ENCODE peak calls at places on chromosomes 5 and 9, in eight cellular contexts. N is pancreas; V is aorta; X is hepatocyte; E is breast epithelium; M is CD8-positive, alpha-beta memory T cell; S is K562; G is uterus. I is an unnamed sample.

GRCh38 chr9:78918976-78919375 is 622.1 kb downstream of the PSAT1 start:
- DNase-seq in N (no peak), V (no peak), X (no peak), E (no peak), M (no peak), S (no peak), G (no peak), I (no peak)

GRCh38 chr9:14926941-14927624 is 16.9 kb upstream of the FREM1 start:
- DNase-seq in N (no peak), V (no peak), X (no peak), E (no peak), M (no peak), S (no peak), G (no peak), I (no peak)

GRCh38 chr9:131709741-131710499 is 30.0 kb downstream of the RAPGEF1 start:
- DNase-seq in N (no peak), V (no peak), X (no peak), E (no peak), M (peak), S (no peak), G (no peak), I (no peak)

GRCh38 chr5:15718411-15719178 is 218.6 kb downstream of the FBXL7 start:
- DNase-seq in N (no peak), V (no peak), X (no peak), E (no peak), M (no peak), S (no peak), G (no peak), I (no peak)

GRCh38 chr9:128523199-128523925 is 18.8 kb downstream of the GLE1 start:
- DNase-seq in N (no peak), V (no peak), X (peak), E (no peak), M (no peak), S (no peak), G (peak), I (no peak)

GRCh38 chr5:116071211-116071610 is 13.6 kb upstream of the COMMD10 start:
- DNase-seq in N (no peak), V (no peak), X (no peak), E (no peak), M (no peak), S (no peak), G (no peak), I (no peak)

GRCh38 chr9:10268500-10269485 is 344.0 kb downstream of the PTPRD start:
- DNase-seq in N (no peak), V (no peak), X (peak), E (no peak), M (no peak), S (no peak), G (no peak), I (no peak)

GRCh38 chr5:179902763-179903158 is 4.9 kb downstream of the TBC1D9B start:
- DNase-seq in N (no peak), V (no peak), X (no peak), E (no peak), M (no peak), S (no peak), G (no peak), I (no peak)

GRCh38 chr9:116369706-116370105 is 216.1 kb downstream of the PAPPA start:
- DNase-seq in N (no peak), V (no peak), X (no peak), E (no peak), M (no peak), S (no peak), G (no peak), I (no peak)

GRCh38 chr9:130426883-130427282 is 17.9 kb upstream of the ASS1 start:
- DNase-seq in N (no peak), V (peak), X (no peak), E (no peak), M (no peak), S (no peak), G (no peak), I (no peak)

GRCh38 chr5:151082274-151082902 is 1.6 kb upstream of the TNIP1 start:
- DNase-seq in N (no peak), V (no peak), X (peak), E (no peak), M (no peak), S (peak), G (no peak), I (no peak)

DNA sequence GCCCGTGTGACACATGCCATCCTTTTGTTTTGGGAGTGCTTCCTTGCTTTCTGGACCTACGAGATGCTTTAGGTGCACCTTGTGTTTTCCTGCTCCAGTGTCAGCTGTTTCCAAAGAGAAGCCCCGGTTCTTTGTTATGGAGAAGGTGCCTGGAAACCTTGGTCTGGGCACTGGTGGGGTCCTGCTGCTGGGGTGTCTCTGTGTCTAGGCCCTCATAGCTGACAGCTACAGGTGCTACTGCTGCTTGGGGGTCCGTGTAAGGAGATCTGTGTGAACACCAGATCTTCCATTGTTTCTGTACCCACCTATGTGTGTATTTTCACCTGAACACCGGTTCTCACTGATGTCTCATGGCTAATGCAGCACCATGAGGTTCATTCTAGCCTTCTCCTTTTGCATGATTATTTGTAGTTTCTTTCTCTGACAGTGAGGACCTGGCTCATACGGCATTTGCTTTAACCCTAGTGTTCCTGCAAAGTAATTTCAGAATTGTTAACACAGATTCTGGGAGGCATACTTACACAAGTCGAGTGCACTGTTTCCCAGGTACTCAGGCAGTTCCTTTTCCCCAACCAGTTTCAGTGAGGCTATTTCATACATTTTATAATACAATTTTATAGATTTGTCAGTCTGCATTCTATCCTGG is 13.2 kb upstream of the FAM120AOS start:
- DNase-seq in N (no peak), V (no peak), X (no peak), E (no peak), M (no peak), S (no peak), G (no peak), I (no peak)
- H3K27ac ChIP-seq in N (peak), V (no peak), X (peak), E (no peak), M (no peak), S (peak), G (no peak), I (peak)

GRCh38 chr5:127358274-127358673 is 67.7 kb downstream of the MEGF10 start:
- DNase-seq in N (no peak), V (no peak), X (no peak), E (no peak), M (no peak), S (no peak), G (no peak), I (no peak)
- H3K4me3 ChIP-seq in N (no peak), V (no peak), X (no peak), E (no peak), M (no peak), S (no peak), G (no peak), I (no peak)

DNA sequence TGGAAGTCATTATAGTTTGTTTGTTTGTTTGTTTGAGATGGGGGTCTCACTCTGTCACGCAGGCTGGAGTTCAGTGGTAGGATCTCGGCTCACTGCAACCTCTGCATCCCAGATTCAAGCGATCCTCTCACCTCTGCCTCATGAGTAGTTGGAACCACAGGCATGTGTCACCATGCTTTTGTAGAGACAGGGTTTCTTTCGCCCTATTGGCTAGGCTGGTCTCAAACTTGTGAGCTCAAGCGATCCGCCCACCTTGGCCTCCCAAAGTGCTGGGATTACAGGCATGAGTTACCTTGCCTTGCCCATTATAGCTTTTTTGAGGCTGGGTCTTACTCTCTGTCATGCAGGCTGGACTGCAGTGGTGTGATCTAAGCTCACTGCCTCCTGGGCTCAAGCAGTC is 28.8 kb downstream of the NSD1 start:
- DNase-seq in N (no peak), V (no peak), X (no peak), E (no peak), M (no peak), S (no peak), G (no peak), I (no peak)
- H3K27ac ChIP-seq in N (no peak), V (no peak), X (no peak), E (no peak), M (no peak), S (no peak), G (no peak), I (no peak)

GRCh38 chr9:91192785-91193657 is 168.7 kb downstream of the AUH start:
- DNase-seq in N (peak), V (peak), X (peak), E (peak), M (no peak), S (peak), G (peak), I (peak)

GRCh38 chr9:91190062-91190461 is 171.7 kb downstream of the AUH start:
- DNase-seq in N (no peak), V (no peak), X (no peak), E (no peak), M (no peak), S (no peak), G (no peak), I (no peak)

GRCh38 chr9:91191443-91192378 is 170.0 kb downstream of the AUH start:
- DNase-seq in N (no peak), V (no peak), X (no peak), E (peak), M (no peak), S (no peak), G (no peak), I (no peak)

GRCh38 chr9:91193658-91194391 is 167.9 kb downstream of the AUH start:
- DNase-seq in N (peak), V (peak), X (peak), E (no peak), M (peak), S (peak), G (peak), I (peak)

GRCh38 chr9:91192379-91192775 is 169.3 kb downstream of the AUH start:
- DNase-seq in N (no peak), V (peak), X (no peak), E (no peak), M (no peak), S (no peak), G (peak), I (no peak)
- H3K4me3 ChIP-seq in N (no peak), V (no peak), X (no peak), E (no peak), M (no peak), S (no peak), G (no peak), I (peak)

DNA sequence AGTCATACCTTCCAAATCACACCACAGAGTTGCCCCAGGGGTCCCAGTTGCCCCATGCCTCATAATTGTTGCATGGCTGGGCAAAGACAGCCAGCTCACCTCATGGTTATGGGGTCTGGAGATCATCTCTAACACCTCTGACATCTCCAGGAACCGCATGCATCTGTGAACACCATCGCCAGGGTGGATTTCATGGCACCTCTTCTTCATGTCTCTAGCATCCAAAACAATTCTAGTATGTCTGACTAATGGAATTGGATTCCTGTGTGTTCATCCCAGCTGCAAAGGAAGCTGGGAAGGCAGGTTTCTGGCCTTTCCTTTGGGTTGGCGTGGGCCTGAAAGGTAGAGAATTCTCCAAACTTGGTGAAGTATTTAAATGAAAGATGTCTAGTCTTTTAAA is 122.3 kb upstream of the ABCA1 start:
- DNase-seq in N (no peak), V (no peak), X (no peak), E (no peak), M (no peak), S (no peak), G (no peak), I (no peak)
- H3K27ac ChIP-seq in N (no peak), V (no peak), X (no peak), E (no peak), M (no peak), S (no peak), G (no peak), I (no peak)

GRCh38 chr5:23507278-23507685 is at the start of gene PRDM9:
- DNase-seq in N (peak), V (peak), X (no peak), E (peak), M (no peak), S (peak), G (peak), I (peak)

GRCh38 chr5:23506329-23507236 is 826 bp upstream of the PRDM9 start:
- DNase-seq in N (no peak), V (no peak), X (peak), E (no peak), M (no peak), S (no peak), G (no peak), I (no peak)
- H3K4me3 ChIP-seq in N (no peak), V (no peak), X (no peak), E (peak), M (no peak), S (no peak), G (no peak), I (peak)

GRCh38 chr9:89919171-89919681 is 314.4 kb downstream of the GADD45G start:
- DNase-seq in N (peak), V (no peak), X (peak), E (no peak), M (no peak), S (no peak), G (no peak), I (no peak)
- H3K27ac ChIP-seq in N (no peak), V (no peak), X (no peak), E (no peak), M (no peak), S (no peak), G (no peak), I (no peak)

I was measured in lower lobe of right lung.